ENCODE peak calls at places on chromosomes 1 and 21, in eight cellular contexts. One of them, this sample, is unnamed. For H3K9me3, the result is how much of the 10 kb centered on the place peaks cover.

GRCh38 chr21:26125433-26126167 is 45.0 kb downstream of the APP start:
- DNase-seq in left lung: no peak
- DNase-seq in neural progenitor cell: no peak
- DNase-seq in H9: no peak
- DNase-seq in H1: no peak
- DNase-seq in body of pancreas: no peak
- DNase-seq in lower lobe of right lung: no peak
- DNase-seq in A549: no peak
- DNase-seq in this sample: no peak

GRCh38 chr1:14946567-14947285 is 206.8 kb upstream of the TMEM51 start:
- DNase-seq in lower lobe of right lung: no peak
- DNase-seq in A549: no peak
- DNase-seq in H9: no peak
- DNase-seq in left lung: peak
- DNase-seq in H1: no peak
- DNase-seq in body of pancreas: no peak
- DNase-seq in neural progenitor cell: no peak
- DNase-seq in this sample: no peak

GRCh38 chr1:65235867-65236805 is 73.2 kb upstream of the DNAJC6 start:
- DNase-seq in A549: peak
- DNase-seq in neural progenitor cell: peak
- DNase-seq in lower lobe of right lung: no peak
- DNase-seq in body of pancreas: no peak
- DNase-seq in H9: no peak
- DNase-seq in left lung: no peak
- DNase-seq in H1: no peak
- DNase-seq in this sample: no peak

GRCh38 chr1:170885551-170885950 is 49.8 kb upstream of the MROH9 start:
- DNase-seq in H9: no peak
- DNase-seq in left lung: no peak
- DNase-seq in body of pancreas: no peak
- DNase-seq in A549: no peak
- DNase-seq in H1: no peak
- DNase-seq in neural progenitor cell: no peak
- DNase-seq in lower lobe of right lung: no peak
- DNase-seq in this sample: no peak

GRCh38 chr1:53769780-53770179 is 30.8 kb upstream of the GLIS1 start:
- DNase-seq in H9: no peak
- DNase-seq in H1: no peak
- DNase-seq in lower lobe of right lung: no peak
- DNase-seq in body of pancreas: no peak
- DNase-seq in left lung: no peak
- DNase-seq in neural progenitor cell: no peak
- DNase-seq in A549: no peak
- DNase-seq in this sample: no peak

GRCh38 chr1:61141288-61142044 is 59.1 kb downstream of the NFIA start:
- DNase-seq in neural progenitor cell: no peak
- DNase-seq in body of pancreas: no peak
- DNase-seq in H1: no peak
- DNase-seq in left lung: no peak
- DNase-seq in lower lobe of right lung: no peak
- DNase-seq in A549: peak
- DNase-seq in H9: no peak
- DNase-seq in this sample: no peak

GRCh38 chr1:206787956-206788355 is 15.7 kb upstream of the IL10 start:
- DNase-seq in H1: no peak
- DNase-seq in neural progenitor cell: no peak
- DNase-seq in A549: no peak
- DNase-seq in lower lobe of right lung: no peak
- DNase-seq in body of pancreas: no peak
- DNase-seq in H9: no peak
- DNase-seq in left lung: no peak
- DNase-seq in this sample: no peak

GRCh38 chr1:198102454-198102791 is 54.4 kb upstream of the NEK7 start:
- DNase-seq in lower lobe of right lung: no peak
- DNase-seq in H1: no peak
- DNase-seq in H9: no peak
- DNase-seq in left lung: no peak
- DNase-seq in A549: no peak
- DNase-seq in body of pancreas: no peak
- DNase-seq in neural progenitor cell: no peak
- DNase-seq in this sample: no peak

GRCh38 chr1:8197493-8198282 is 120.2 kb upstream of the SLC45A1 start:
- DNase-seq in A549: peak
- DNase-seq in H9: no peak
- DNase-seq in H1: no peak
- DNase-seq in lower lobe of right lung: peak
- DNase-seq in neural progenitor cell: no peak
- DNase-seq in body of pancreas: peak
- DNase-seq in left lung: peak
- DNase-seq in this sample: no peak

GRCh38 chr1:42736152-42736551 is 3.9 kb downstream of the CLDN19 start:
- DNase-seq in left lung: no peak
- DNase-seq in lower lobe of right lung: no peak
- DNase-seq in neural progenitor cell: peak
- DNase-seq in A549: peak
- DNase-seq in H1: no peak
- DNase-seq in H9: no peak
- DNase-seq in body of pancreas: no peak
- DNase-seq in this sample: no peak

GRCh38 chr1:195076682-195077081 is 1531.6 kb downstream of the KCNT2 start:
- DNase-seq in H1: no peak
- DNase-seq in H9: no peak
- DNase-seq in neural progenitor cell: no peak
- DNase-seq in A549: no peak
- DNase-seq in left lung: no peak
- DNase-seq in body of pancreas: no peak
- DNase-seq in lower lobe of right lung: no peak
- DNase-seq in this sample: no peak

GRCh38 chr1:62978056-62978455 is 194.1 kb downstream of the ATG4C start:
- DNase-seq in left lung: no peak
- DNase-seq in neural progenitor cell: no peak
- DNase-seq in H9: no peak
- DNase-seq in lower lobe of right lung: no peak
- DNase-seq in body of pancreas: no peak
- DNase-seq in H1: no peak
- DNase-seq in A549: no peak
- DNase-seq in this sample: no peak

GRCh38 chr1:98556521-98557158 is 104.9 kb upstream of the SNX7 start:
- DNase-seq in neural progenitor cell: peak
- DNase-seq in A549: peak
- DNase-seq in left lung: no peak
- DNase-seq in H1: no peak
- DNase-seq in body of pancreas: no peak
- DNase-seq in H9: no peak
- DNase-seq in lower lobe of right lung: no peak
- DNase-seq in this sample: no peak

GRCh38 chr1:160537714-160538665 is 14.9 kb upstream of the SLAMF6 start:
- DNase-seq in H9: no peak
- DNase-seq in body of pancreas: no peak
- DNase-seq in neural progenitor cell: no peak
- DNase-seq in A549: no peak
- DNase-seq in H1: no peak
- DNase-seq in left lung: no peak
- DNase-seq in lower lobe of right lung: no peak
- DNase-seq in this sample: no peak

GRCh38 chr1:228540161-228540917 is 53.2 kb downstream of the RNF187 start:
- DNase-seq in A549: no peak
- DNase-seq in body of pancreas: no peak
- DNase-seq in H9: no peak
- DNase-seq in lower lobe of right lung: no peak
- DNase-seq in left lung: no peak
- DNase-seq in neural progenitor cell: no peak
- DNase-seq in H1: no peak
- DNase-seq in this sample: no peak

GRCh38 chr1:228543396-228543795 is 56.2 kb downstream of the RNF187 start:
- DNase-seq in body of pancreas: no peak
- DNase-seq in lower lobe of right lung: no peak
- DNase-seq in neural progenitor cell: no peak
- DNase-seq in H1: no peak
- DNase-seq in A549: no peak
- DNase-seq in H9: no peak
- DNase-seq in left lung: no peak
- DNase-seq in this sample: no peak

GRCh38 chr1:228542376-228542775 is 55.2 kb downstream of the RNF187 start:
- DNase-seq in A549: no peak
- DNase-seq in body of pancreas: no peak
- DNase-seq in H1: no peak
- DNase-seq in lower lobe of right lung: no peak
- DNase-seq in H9: no peak
- DNase-seq in left lung: no peak
- DNase-seq in neural progenitor cell: no peak
- DNase-seq in this sample: no peak

GRCh38 chr1:228542981-228543380 is 55.8 kb downstream of the RNF187 start:
- DNase-seq in lower lobe of right lung: no peak
- DNase-seq in body of pancreas: no peak
- DNase-seq in H1: no peak
- DNase-seq in left lung: no peak
- DNase-seq in neural progenitor cell: no peak
- DNase-seq in A549: no peak
- DNase-seq in H9: no peak
- DNase-seq in this sample: no peak

DNA sequence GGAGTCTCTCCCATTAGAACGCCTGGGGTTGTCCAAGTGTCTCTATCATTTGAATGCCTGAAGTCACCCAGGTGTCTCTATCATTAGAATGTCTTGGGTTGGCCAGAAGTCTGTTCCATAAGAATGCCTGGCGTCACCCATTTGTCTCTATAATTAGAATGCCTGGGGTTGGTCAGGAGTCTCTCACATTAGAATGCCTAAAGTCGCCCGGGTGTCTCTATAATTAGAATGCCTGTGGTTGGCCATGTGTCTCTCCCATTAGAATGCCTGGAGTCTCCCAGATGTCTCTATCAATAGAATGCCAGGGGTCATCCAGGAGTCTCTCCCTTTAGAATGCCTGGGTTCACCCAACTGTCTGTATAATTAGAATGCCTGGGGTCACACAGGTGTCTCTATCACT is 54.5 kb downstream of the RNF187 start:
- DNase-seq in H9: no peak
- DNase-seq in H1: no peak
- DNase-seq in neural progenitor cell: no peak
- DNase-seq in A549: no peak
- DNase-seq in body of pancreas: no peak
- DNase-seq in left lung: no peak
- DNase-seq in lower lobe of right lung: no peak
- DNase-seq in this sample: no peak
- H3K9me3 ChIP-seq in H9: under half
- H3K9me3 ChIP-seq in H1: under half
- H3K9me3 ChIP-seq in neural progenitor cell: under half
- H3K9me3 ChIP-seq in A549: under half
- H3K9me3 ChIP-seq in body of pancreas: under half
- H3K9me3 ChIP-seq in left lung: under half
- H3K9me3 ChIP-seq in lower lobe of right lung: under half
- H3K9me3 ChIP-seq in this sample: under half

DNA sequence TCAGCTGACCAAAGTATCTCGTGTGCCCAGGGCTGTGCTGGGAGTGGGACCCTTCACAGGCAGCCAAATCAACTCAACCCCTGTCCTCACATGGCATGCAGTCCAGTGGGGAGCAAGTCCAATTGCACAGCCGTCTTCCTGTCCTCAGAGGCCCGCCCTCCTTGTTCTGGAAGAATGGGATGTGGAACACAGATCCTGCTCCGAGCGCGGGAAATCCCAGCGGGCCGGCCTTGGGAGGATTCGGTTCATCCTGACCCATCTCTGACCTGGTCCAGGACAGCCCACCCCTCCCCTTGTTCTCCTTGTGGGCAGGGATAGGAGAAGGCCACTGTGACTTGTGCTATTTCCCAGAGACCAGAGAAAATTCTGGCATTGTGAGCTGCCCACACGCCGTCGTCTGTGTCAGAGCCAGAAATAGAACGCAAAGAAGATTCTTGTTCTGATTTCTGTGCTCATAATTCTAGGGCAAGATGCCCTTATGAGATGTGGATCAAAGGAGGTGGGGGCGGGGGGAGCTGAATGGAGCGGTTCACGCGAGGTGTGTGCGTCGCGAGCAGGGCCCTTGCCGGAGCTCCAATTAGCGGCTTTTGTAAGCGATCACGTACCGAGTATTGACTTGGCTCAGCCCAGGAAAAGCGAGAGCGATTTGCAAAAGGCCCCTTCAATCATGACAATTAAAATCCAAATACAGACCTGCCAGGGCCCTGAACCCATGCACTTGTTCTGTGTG is 79.2 kb downstream of the AJAP1 start:
- DNase-seq in left lung: peak
- DNase-seq in H1: no peak
- DNase-seq in A549: no peak
- DNase-seq in H9: no peak
- DNase-seq in body of pancreas: no peak
- DNase-seq in neural progenitor cell: no peak
- DNase-seq in lower lobe of right lung: no peak
- DNase-seq in this sample: no peak
- H3K9me3 ChIP-seq in left lung: under half
- H3K9me3 ChIP-seq in H1: under half
- H3K9me3 ChIP-seq in A549: under half
- H3K9me3 ChIP-seq in H9: under half
- H3K9me3 ChIP-seq in body of pancreas: under half
- H3K9me3 ChIP-seq in neural progenitor cell: under half
- H3K9me3 ChIP-seq in lower lobe of right lung: under half
- H3K9me3 ChIP-seq in this sample: under half

DNA sequence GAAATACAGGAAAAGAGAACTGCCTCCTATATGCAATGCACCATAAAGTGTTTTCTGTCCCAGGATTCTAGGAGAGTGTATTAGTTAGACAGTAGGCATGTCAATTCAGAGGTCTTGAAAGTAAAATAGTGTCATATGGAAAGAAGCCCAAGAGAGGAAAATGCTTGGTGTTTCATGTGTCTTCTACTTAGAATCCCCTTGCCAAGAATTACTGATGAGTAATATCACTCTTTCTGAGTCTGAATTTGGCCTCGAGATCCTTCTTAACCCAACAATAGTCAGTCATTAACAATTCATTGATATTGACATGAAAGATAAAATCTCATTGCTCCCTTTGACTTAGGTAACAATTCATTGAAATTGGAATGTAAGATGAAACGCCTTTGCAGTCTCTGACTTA is 972.2 kb downstream of the TTLL7 start:
- DNase-seq in H9: no peak
- DNase-seq in body of pancreas: no peak
- DNase-seq in A549: no peak
- DNase-seq in neural progenitor cell: no peak
- DNase-seq in H1: no peak
- DNase-seq in lower lobe of right lung: no peak
- DNase-seq in left lung: no peak
- DNase-seq in this sample: no peak
- H3K9me3 ChIP-seq in H9: under half
- H3K9me3 ChIP-seq in body of pancreas: under half
- H3K9me3 ChIP-seq in A549: under half
- H3K9me3 ChIP-seq in neural progenitor cell: under half
- H3K9me3 ChIP-seq in H1: under half
- H3K9me3 ChIP-seq in lower lobe of right lung: under half
- H3K9me3 ChIP-seq in left lung: under half
- H3K9me3 ChIP-seq in this sample: under half

GRCh38 chr1:83130886-83131691 is 867.8 kb downstream of the TTLL7 start:
- DNase-seq in lower lobe of right lung: no peak
- DNase-seq in H9: no peak
- DNase-seq in left lung: no peak
- DNase-seq in body of pancreas: no peak
- DNase-seq in neural progenitor cell: no peak
- DNase-seq in A549: no peak
- DNase-seq in H1: no peak
- DNase-seq in this sample: no peak

GRCh38 chr1:83131692-83131955 is 867.3 kb downstream of the TTLL7 start:
- DNase-seq in H1: no peak
- DNase-seq in lower lobe of right lung: no peak
- DNase-seq in body of pancreas: no peak
- DNase-seq in A549: no peak
- DNase-seq in H9: no peak
- DNase-seq in left lung: no peak
- DNase-seq in neural progenitor cell: no peak
- DNase-seq in this sample: no peak

GRCh38 chr1:83129107-83129506 is 869.8 kb downstream of the TTLL7 start:
- DNase-seq in H1: no peak
- DNase-seq in H9: no peak
- DNase-seq in neural progenitor cell: no peak
- DNase-seq in left lung: no peak
- DNase-seq in lower lobe of right lung: no peak
- DNase-seq in body of pancreas: no peak
- DNase-seq in A549: no peak
- DNase-seq in this sample: no peak
- H3K9me3 ChIP-seq in H1: under half
- H3K9me3 ChIP-seq in H9: under half
- H3K9me3 ChIP-seq in neural progenitor cell: under half
- H3K9me3 ChIP-seq in left lung: under half
- H3K9me3 ChIP-seq in lower lobe of right lung: under half
- H3K9me3 ChIP-seq in body of pancreas: under half
- H3K9me3 ChIP-seq in A549: under half
- H3K9me3 ChIP-seq in this sample: under half